ENCODE peak calls at places on chromosome 9, in seven cellular contexts. P, M, W, E, U, L and T are unnamed samples.

GRCh38 chr9:104068546-104068945 is 25.6 kb upstream of the SMC2 start:
- DNase-seq in P (no peak), M (no peak), W (no peak), E (no peak), U (no peak), L (no peak), T (no peak)

GRCh38 chr9:112086627-112087026 is 88.5 kb downstream of the SUSD1 start:
- DNase-seq in P (no peak), M (peak; percentile 36), W (no peak), E (peak; percentile 12), U (peak; percentile 18), L (no peak), T (no peak)

GRCh38 chr9:72025956-72026355 is 34.5 kb downstream of the C9orf57 start:
- DNase-seq in P (no peak), M (no peak), W (no peak), E (no peak), U (no peak), L (no peak), T (no peak)

GRCh38 chr9:126050605-126050990 is 276.0 kb upstream of the MVB12B start:
- DNase-seq in P (no peak), M (no peak), W (no peak), E (no peak), U (no peak), L (no peak), T (no peak)

GRCh38 chr9:106880081-106880480 is 17.1 kb downstream of the ZNF462 start:
- DNase-seq in P (no peak), M (no peak), W (no peak), E (no peak), U (no peak), L (no peak), T (no peak)

GRCh38 chr9:99092643-99093491 is 12.0 kb upstream of the TGFBR1 start:
- DNase-seq in P (no peak), M (no peak), W (no peak), E (no peak), U (no peak), L (no peak), T (no peak)

GRCh38 chr9:137919649-137920101 is 42.1 kb downstream of the CACNA1B start:
- DNase-seq in P (no peak), M (no peak), W (no peak), E (no peak), U (no peak), L (no peak), T (no peak)

GRCh38 chr9:81526587-81526986 is 162.8 kb downstream of the TLE1 start:
- DNase-seq in P (no peak), M (peak; percentile 69), W (no peak), E (no peak), U (peak; percentile 65), L (no peak), T (peak; percentile 32)

GRCh38 chr9:21801683-21802417 is 586 bp upstream of the MTAP start:
- DNase-seq in P (no peak), M (peak; percentile 88), W (peak; percentile 53), E (peak; percentile 22), U (peak; percentile 68), L (no peak), T (no peak)

GRCh38 chr9:7363777-7364477 is 435.7 kb downstream of the DMAC1 start:
- DNase-seq in P (no peak), M (no peak), W (no peak), E (no peak), U (no peak), L (no peak), T (no peak)

GRCh38 chr9:93134018-93134739 is at the start of gene NINJ1:
- DNase-seq in P (peak; percentile 74), M (peak; percentile 55), W (peak; percentile 43), E (peak; percentile 79), U (no peak), L (peak; percentile 45), T (no peak)
- TF ChIP-seq CTCF in P (no peak), M (peak; percentile 3), W (no peak), E (no peak), U (no peak), L (peak; percentile 2), T (no peak)

DNA sequence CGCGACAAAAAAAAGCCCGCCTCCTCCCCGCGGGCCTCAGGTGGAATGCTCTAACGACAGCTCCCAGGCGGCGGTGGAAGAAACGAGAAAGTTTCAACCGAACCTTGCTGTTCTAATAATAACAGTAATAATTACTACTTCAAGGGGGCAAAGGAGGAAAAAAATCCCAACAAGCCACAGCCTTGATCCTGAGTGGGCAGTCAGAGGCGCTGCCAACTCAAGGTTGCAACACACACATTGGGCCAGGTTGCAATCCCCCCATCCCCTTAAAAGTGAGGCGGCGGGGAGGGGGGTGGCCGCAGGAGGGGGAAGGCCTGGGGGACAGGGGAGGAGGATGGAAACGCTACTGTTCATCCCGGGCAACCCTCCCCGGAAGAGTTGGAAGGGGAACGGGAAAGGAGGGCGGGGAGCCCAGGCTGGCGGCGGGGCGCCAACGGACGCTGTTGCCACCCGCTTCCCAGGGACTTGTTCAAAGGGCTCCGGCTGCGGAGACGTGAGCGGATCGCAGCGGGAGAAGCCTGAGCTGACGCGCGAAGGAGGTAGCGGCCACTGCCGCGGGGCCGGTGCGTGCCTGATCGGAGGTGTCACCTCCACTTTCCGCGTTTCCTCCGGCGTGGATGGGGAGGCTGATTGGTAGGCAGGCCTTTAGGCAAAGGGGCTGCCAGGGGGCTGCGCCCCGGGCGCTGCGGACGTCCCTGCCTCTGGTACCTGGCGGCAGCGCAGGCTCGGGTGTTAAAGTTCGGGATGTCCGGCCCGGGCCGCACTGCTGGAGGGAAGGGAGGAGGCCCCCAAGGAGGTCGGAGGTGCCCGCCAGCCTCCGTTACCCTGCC is 649 bp downstream of the SMARCA2 start:
- DNase-seq in P (peak; percentile 65), M (peak; percentile 33), W (peak; percentile 41), E (peak; percentile 54), U (no peak), L (no peak), T (no peak)
- TF ChIP-seq CTCF in P (no peak), M (no peak), W (no peak), E (no peak), U (no peak), L (no peak), T (no peak)

GRCh38 chr9:15552641-15553527 is at the start of gene CCDC171:
- DNase-seq in P (peak; percentile 80), M (peak; percentile 94), W (peak; percentile 87), E (peak; percentile 95), U (peak; percentile 92), L (peak; percentile 73), T (peak; percentile 89)
- TF ChIP-seq CTCF in P (no peak), M (no peak), W (no peak), E (no peak), U (no peak), L (peak; percentile 3), T (no peak)

GRCh38 chr9:93591706-93592388 is 15.5 kb downstream of the PHF2 start:
- DNase-seq in P (no peak), M (no peak), W (no peak), E (no peak), U (no peak), L (no peak), T (no peak)

GRCh38 chr9:93594041-93594756 is 17.8 kb downstream of the PHF2 start:
- DNase-seq in P (no peak), M (no peak), W (no peak), E (no peak), U (no peak), L (no peak), T (no peak)

GRCh38 chr9:93593144-93593655 is 16.8 kb downstream of the PHF2 start:
- DNase-seq in P (no peak), M (peak; percentile 50), W (no peak), E (no peak), U (no peak), L (no peak), T (no peak)

GRCh38 chr9:93591301-93591700 is 14.9 kb downstream of the PHF2 start:
- DNase-seq in P (no peak), M (no peak), W (no peak), E (no peak), U (no peak), L (no peak), T (no peak)

GRCh38 chr9:93592389-93593021 is 16.1 kb downstream of the PHF2 start:
- DNase-seq in P (no peak), M (peak; percentile 58), W (no peak), E (peak; percentile 35), U (no peak), L (no peak), T (no peak)
- TF ChIP-seq CTCF in P (no peak), M (peak; percentile 13), W (peak; percentile 30), E (peak; percentile 40), U (peak; percentile 19), L (peak; percentile 22), T (peak; percentile 29)

DNA sequence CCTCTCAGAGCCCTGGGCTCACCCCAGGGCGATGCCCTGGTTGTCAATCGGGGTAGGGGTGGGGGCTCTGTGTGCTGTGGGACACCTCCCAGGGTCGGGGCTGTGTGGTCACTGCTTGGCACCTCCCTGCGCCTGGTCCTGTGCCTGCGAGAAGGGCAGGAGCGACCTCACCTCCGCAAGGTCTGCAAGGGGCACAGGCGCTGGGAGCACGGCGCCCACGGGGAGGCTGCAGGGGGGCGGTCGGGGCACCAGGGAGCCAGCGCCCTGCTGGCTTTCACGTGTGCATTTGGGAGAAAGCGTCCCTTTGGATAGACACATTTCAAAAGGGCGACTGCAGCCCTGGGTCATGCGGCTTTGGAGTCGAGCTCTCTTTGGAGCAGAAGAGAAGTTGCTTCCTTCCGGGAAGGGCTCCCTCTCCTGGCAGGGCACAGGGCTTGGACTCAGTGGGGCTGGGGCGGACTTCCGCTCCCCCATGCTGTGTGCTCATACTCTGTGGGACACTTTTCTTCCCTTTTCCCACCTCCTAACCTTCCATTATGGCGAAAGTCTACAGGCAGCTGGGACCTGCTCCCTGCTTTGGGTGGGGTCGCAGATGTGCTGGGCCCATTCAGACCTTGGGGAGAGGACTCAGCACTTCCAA is 52.8 kb upstream of the SLC28A3 start:
- DNase-seq in P (no peak), M (no peak), W (no peak), E (no peak), U (no peak), L (no peak), T (no peak)
- TF ChIP-seq CTCF in P (no peak), M (no peak), W (no peak), E (no peak), U (no peak), L (no peak), T (no peak)

GRCh38 chr9:19369107-19369506 is 10.9 kb downstream of the RPS6 start:
- DNase-seq in P (no peak), M (no peak), W (no peak), E (no peak), U (no peak), L (no peak), T (no peak)

GRCh38 chr9:19372576-19372975 is 7.5 kb downstream of the RPS6 start:
- DNase-seq in P (no peak), M (no peak), W (no peak), E (no peak), U (no peak), L (no peak), T (no peak)

GRCh38 chr9:19373527-19373926 is 6.5 kb downstream of the RPS6 start:
- DNase-seq in P (no peak), M (peak; percentile 8), W (no peak), E (no peak), U (no peak), L (no peak), T (no peak)

GRCh38 chr9:19375536-19375935 is 4.5 kb downstream of the RPS6 start:
- DNase-seq in P (no peak), M (peak; percentile 53), W (no peak), E (no peak), U (no peak), L (no peak), T (no peak)

DNA sequence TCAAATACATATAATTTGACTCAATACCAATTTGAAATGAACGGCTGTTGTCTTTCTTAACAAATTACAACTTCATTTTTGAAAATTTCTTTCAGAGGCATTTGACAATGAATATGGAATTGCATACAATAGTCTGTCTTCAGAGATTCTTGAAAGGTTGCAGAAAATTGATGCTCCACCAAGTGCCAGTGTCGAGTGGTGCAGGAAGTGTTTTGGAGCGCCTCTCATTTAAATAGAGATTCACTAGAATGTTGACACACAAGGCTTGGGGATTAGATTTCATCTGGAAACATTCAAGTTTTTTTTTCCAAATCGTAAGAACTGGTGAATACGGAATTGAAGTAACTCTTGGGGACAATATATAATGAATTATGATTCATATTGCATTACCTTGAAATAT is 8.1 kb downstream of the RPS6 start:
- DNase-seq in P (no peak), M (no peak), W (no peak), E (peak; percentile 39), U (no peak), L (no peak), T (no peak)
- TF ChIP-seq CTCF in P (no peak), M (peak; percentile 10), W (peak; percentile 30), E (peak; percentile 59), U (no peak), L (no peak), T (peak; percentile 2)